ENCODE peak calls at places on chromosome 22, in eight cellular contexts. Q, F, P, E, O, Y, C and T are unnamed samples.

GRCh38 chr22:32864596-32864995 is 63.1 kb downstream of the TIMP3 start:
- DNase-seq in Q (no peak), F (no peak), P (no peak), E (no peak), O (no peak), Y (no peak), C (no peak), T (no peak)

GRCh38 chr22:47653921-47654320 is 891.5 kb downstream of the TBC1D22A start:
- DNase-seq in Q (no peak), F (no peak), P (no peak), E (no peak), O (no peak), Y (no peak), C (no peak), T (no peak)

GRCh38 chr22:41048791-41049717 is 43.3 kb upstream of the EP300 start:
- DNase-seq in Q (no peak), F (peak), P (peak), E (peak), O (peak), Y (peak), C (peak), T (peak)

GRCh38 chr22:19285831-19286230 is 5.7 kb downstream of the CLTCL1 start:
- DNase-seq in Q (no peak), F (no peak), P (no peak), E (no peak), O (no peak), Y (no peak), C (no peak), T (no peak)

GRCh38 chr22:28444659-28445058 is 235.0 kb downstream of the TTC28 start:
- DNase-seq in Q (no peak), F (no peak), P (no peak), E (no peak), O (no peak), Y (no peak), C (no peak), T (no peak)

GRCh38 chr22:36606114-36606513 is 77.1 kb upstream of the EIF3D start:
- DNase-seq in Q (no peak), F (no peak), P (no peak), E (no peak), O (no peak), Y (no peak), C (no peak), T (no peak)

GRCh38 chr22:44348963-44349950 is 36.5 kb upstream of the SHISAL1 start:
- DNase-seq in Q (no peak), F (no peak), P (no peak), E (no peak), O (peak), Y (no peak), C (no peak), T (no peak)

GRCh38 chr22:46084943-46085830 is 65.1 kb upstream of the PPARA start:
- DNase-seq in Q (no peak), F (peak), P (no peak), E (peak), O (peak), Y (peak), C (peak), T (peak)

GRCh38 chr22:27800250-27801131 is 1.1 kb downstream of the MN1 start:
- DNase-seq in Q (no peak), F (no peak), P (no peak), E (peak), O (peak), Y (peak), C (no peak), T (no peak)

DNA sequence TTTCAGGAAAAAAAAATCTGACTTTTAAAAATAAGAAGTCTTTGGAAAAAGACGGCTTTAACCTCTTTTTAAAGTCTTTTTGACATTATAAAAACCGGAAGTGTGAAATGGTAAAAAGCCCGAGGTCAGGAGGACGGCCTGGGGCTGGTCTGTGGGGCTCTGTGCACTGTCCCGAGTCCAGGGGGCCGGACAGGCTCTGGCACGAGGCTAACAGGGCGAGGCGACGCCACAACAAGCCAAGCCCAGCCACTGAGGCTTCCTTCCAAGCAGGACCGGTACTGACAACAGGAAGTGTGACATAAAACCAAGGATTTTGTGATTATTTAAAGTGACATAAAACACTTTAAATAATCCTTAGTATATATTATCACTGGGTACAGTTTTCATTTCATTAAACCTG is 39.2 kb downstream of the BRD1 start:
- DNase-seq in Q (no peak), F (peak), P (no peak), E (no peak), O (no peak), Y (peak), C (peak), T (peak)
- TF ChIP-seq POLR2AphosphoS5 in Q (no peak), F (no peak), P (no peak), E (no peak), O (no peak), Y (no peak), C (no peak), T (peak)

GRCh38 chr22:50517495-50518260 is 7.7 kb downstream of the SCO2 start:
- DNase-seq in Q (no peak), F (no peak), P (no peak), E (no peak), O (peak), Y (no peak), C (no peak), T (no peak)
- TF ChIP-seq CTCF in Q (no peak), F (no peak), P (no peak), E (no peak), O (no peak), Y (no peak), C (no peak), T (no peak)

DNA sequence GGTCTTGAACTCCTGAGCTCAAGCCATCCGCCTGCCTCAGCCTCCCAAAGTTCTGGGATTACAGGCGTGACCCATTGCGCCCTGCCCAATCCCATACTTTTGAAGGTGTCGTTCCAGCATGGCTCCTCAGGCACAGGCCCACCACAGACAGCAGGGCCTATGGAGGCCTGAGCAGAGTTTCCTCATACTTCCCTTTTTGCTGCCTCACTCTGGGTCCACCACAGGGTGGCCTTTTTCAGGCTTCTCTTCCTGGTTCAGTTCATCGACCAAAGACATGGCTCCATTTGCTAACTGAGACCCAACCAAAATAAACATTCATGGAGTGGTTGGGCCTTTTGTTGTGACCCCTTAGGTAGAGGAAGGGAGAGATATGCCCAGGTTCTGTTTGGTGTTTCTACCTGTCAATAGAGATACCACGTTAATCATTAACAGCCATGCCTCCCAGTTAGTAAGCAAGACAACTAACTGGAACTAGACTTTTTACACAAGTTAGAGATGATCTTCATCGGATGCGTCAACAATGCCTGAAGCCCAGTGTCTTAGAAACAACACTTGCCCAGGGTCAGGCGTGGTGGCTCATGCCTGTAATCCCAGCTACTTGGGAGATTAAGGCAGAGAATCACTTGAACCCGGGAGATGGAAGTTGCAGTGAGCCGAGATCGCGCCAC is 35.1 kb downstream of the TRIOBP start:
- DNase-seq in Q (no peak), F (no peak), P (no peak), E (peak), O (no peak), Y (no peak), C (peak), T (no peak)
- TF ChIP-seq POLR2AphosphoS5 in Q (no peak), F (no peak), P (no peak), E (no peak), O (no peak), Y (no peak), C (peak), T (no peak)

GRCh38 chr22:38861170-38861874 is 10.7 kb downstream of the CBX6 start:
- DNase-seq in Q (no peak), F (no peak), P (peak), E (peak), O (no peak), Y (no peak), C (no peak), T (peak)
- TF ChIP-seq CTCF in Q (peak), F (no peak), P (peak), E (no peak), O (no peak), Y (no peak), C (no peak), T (no peak)

GRCh38 chr22:42446151-42446550 is 13.9 kb upstream of the NFAM1 start:
- DNase-seq in Q (no peak), F (no peak), P (no peak), E (no peak), O (no peak), Y (no peak), C (no peak), T (peak)

GRCh38 chr22:42440728-42441127 is 8.5 kb upstream of the NFAM1 start:
- DNase-seq in Q (no peak), F (no peak), P (no peak), E (no peak), O (no peak), Y (no peak), C (no peak), T (no peak)

GRCh38 chr22:42443240-42444059 is 11.2 kb upstream of the NFAM1 start:
- DNase-seq in Q (no peak), F (no peak), P (no peak), E (no peak), O (no peak), Y (no peak), C (no peak), T (no peak)

GRCh38 chr22:42442746-42443145 is 10.5 kb upstream of the NFAM1 start:
- DNase-seq in Q (no peak), F (no peak), P (no peak), E (no peak), O (no peak), Y (no peak), C (no peak), T (no peak)

DNA sequence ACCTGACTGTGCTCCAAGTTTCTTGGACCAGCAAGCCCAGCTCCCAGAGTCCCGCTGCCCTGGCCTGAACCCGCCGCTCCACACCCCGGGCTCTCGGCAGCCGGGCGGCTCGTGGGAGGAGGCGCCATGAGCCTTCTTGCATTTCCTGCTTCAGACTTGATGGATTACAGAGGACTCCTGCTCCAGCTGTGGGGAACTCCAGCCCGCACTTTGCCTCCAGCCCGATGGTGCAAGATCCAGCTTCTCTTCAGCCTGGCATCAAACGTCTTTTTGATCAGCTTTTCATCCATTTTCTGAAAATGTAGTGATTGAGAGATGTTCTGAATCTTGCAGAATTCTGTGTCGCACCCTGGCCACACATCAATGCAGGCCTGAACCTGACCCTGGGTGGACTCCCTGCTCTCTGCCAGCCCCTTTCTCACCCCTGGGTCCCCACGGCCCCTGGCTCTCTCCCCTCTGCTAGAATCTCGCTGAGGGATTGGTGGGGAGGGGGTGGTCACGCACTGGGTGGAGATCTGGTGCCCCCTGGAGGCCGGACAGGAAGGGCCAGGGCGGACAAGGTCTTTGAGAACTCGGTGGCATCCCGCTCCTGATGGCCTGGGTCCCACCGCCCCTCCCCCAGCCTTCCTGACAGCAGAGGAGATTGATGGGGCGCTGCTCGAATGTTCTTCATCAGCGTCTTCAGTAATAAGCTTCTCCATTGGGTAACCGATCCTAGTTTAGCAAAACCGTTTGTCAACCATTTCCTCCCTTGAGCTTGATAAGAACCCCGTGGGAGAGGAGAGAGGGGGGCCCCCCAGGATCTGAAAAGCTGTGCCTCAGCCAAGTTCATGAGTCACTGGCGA is 12.1 kb upstream of the NFAM1 start:
- DNase-seq in Q (no peak), F (peak), P (peak), E (peak), O (peak), Y (peak), C (peak), T (peak)
- TF ChIP-seq POLR2AphosphoS5 in Q (no peak), F (peak), P (peak), E (no peak), O (peak), Y (peak), C (peak), T (peak)

DNA sequence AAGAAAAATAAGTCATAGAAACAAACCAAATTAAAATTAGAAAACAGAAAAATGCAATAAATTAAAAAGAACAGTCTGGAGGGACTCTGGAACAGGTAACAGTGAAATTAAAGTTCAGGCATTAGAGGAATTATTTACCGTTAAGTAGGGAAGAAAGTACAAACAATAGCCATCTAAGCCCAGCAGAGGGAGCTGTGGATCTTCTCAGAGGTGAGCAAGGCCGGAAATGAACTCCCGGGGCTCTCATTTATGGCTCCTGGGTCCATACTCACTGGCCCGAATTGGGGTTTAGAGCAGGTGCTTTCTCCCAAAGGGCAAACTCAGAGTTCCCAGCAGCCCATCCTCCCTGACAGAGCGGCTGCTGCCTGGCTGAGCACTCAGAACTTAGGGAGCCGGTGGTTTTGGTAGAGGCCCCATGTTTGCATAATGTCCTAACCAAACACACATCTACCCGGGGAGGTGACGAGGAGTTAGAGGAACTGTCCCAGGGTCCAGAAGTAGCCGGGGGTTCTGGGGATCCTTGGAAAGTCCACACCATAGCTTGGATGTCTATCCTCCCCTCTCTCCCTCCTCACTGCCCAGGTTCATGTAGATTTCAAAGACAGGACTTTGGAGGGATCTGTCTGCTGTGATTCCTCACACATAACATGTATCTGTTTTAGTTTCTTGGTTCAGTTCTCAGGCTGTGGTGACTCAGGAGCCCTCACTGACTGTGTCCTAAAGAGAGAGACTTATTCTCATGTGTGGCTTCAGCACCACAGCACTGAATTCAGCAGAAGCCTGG is 87.7 kb upstream of the VPREB1 start:
- DNase-seq in Q (peak), F (peak), P (peak), E (peak), O (peak), Y (no peak), C (peak), T (no peak)
- TF ChIP-seq CTCF in Q (peak), F (peak), P (peak), E (no peak), O (peak), Y (peak), C (no peak), T (peak)